ENCODE peak calls at places on chromosomes 11 and 22, in four cellular contexts. N is NCI-H1436 treated with DMSO at 0.1 percent for 48 hours; Y is astrocyte of the hippocampus; I is activated T-helper 1 cell treated with anti-CD3 and anti-CD28 coated beads, Interleukin-12 subunit alpha, Interleukin-12 subunit beta, Interleukin-2, Interleukin-4 antibody, amounts not matched to agents 30 ng/mL and 10 ng/mL and 1 ng/mL, durations not matched to agents 14 hours and 24 hours and 36 hours. D is an unnamed sample.
A peak's percentile ranks its signal among the peaks of the same experiment; 100 is the strongest.

GRCh38 chr11:44946268-44946667 is 4.4 kb downstream of the TP53I11 start:
- DNase-seq in N (no peak), Y (no peak), I (no peak), D (no peak)

GRCh38 chr11:95067828-95068244 is 1.1 kb downstream of the SRSF8 start:
- DNase-seq in N (peak; percentile 35), Y (no peak), I (peak; percentile 40), D (peak; percentile 66)

GRCh38 chr22:37457093-37457893 is 28.9 kb downstream of the MFNG start:
- DNase-seq in N (no peak), Y (peak; percentile 84), I (peak; percentile 75), D (peak; percentile 59)

GRCh38 chr11:116122697-116123472 is 618.7 kb upstream of the CADM1 start:
- DNase-seq in N (no peak), Y (no peak), I (no peak), D (no peak)

GRCh38 chr11:8090756-8091155 is 9.7 kb downstream of the TUB start:
- DNase-seq in N (no peak), Y (peak; percentile 62), I (no peak), D (peak; percentile 63)

GRCh38 chr11:108037636-108038035 is 28.9 kb downstream of the CUL5 start:
- DNase-seq in N (no peak), Y (no peak), I (no peak), D (no peak)

GRCh38 chr11:112564228-112564955 is 303.7 kb upstream of the PLET1 start:
- DNase-seq in N (no peak), Y (peak; percentile 83), I (no peak), D (peak; percentile 76)

GRCh38 chr11:30133308-30133707 is 97.5 kb upstream of the FSHB start:
- DNase-seq in N (no peak), Y (no peak), I (no peak), D (no peak)

D was measured in myocyte.